ENCODE peak calls at places on chromosome 9, in nine cellular contexts. P, M, Y, G, F, I, L, X and B are unnamed samples.

GRCh38 chr9:16133032-16133431 is 580.2 kb downstream of the CCDC171 start:
- DNase-seq in P (no peak), M (no peak), Y (no peak), G (no peak), F (no peak), I (no peak), L (no peak), X (no peak), B (peak)

GRCh38 chr9:107422189-107422802 is 67.3 kb downstream of the KLF4 start:
- DNase-seq in P (peak), M (no peak), Y (peak), G (peak), F (peak), I (peak), L (peak), X (peak), B (peak)

GRCh38 chr9:26375448-26375847 is 517.2 kb downstream of the CAAP1 start:
- DNase-seq in P (no peak), M (no peak), Y (no peak), G (peak), F (no peak), I (no peak), L (no peak), X (no peak), B (no peak)

GRCh38 chr9:14344846-14345585 is 31.1 kb upstream of the NFIB start:
- DNase-seq in P (no peak), M (no peak), Y (no peak), G (no peak), F (no peak), I (no peak), L (no peak), X (no peak), B (peak)

GRCh38 chr9:133128152-133128551 is 7.1 kb upstream of the RALGDS start:
- DNase-seq in P (no peak), M (no peak), Y (no peak), G (no peak), F (no peak), I (no peak), L (no peak), X (no peak), B (no peak)

GRCh38 chr9:96071245-96072124 is 196.0 kb downstream of the ERCC6L2 start:
- DNase-seq in P (peak), M (no peak), Y (no peak), G (peak), F (peak), I (no peak), L (no peak), X (no peak), B (no peak)

GRCh38 chr9:120393386-120394057 is 186.4 kb downstream of the CDK5RAP2 start:
- DNase-seq in P (no peak), M (no peak), Y (no peak), G (peak), F (peak), I (no peak), L (no peak), X (no peak), B (no peak)

GRCh38 chr9:78049484-78049883 is 17.9 kb upstream of the GNAQ start:
- DNase-seq in P (no peak), M (no peak), Y (no peak), G (no peak), F (no peak), I (no peak), L (no peak), X (no peak), B (no peak)

GRCh38 chr9:95763983-95764382 is 111.5 kb upstream of the ERCC6L2 start:
- DNase-seq in P (no peak), M (no peak), Y (no peak), G (no peak), F (no peak), I (no peak), L (no peak), X (no peak), B (no peak)

GRCh38 chr9:18982246-18982589 is 50.8 kb downstream of the SAXO1 start:
- DNase-seq in P (no peak), M (no peak), Y (no peak), G (no peak), F (no peak), I (no peak), L (no peak), X (no peak), B (no peak)

GRCh38 chr9:135408676-135409254 is 70.8 kb upstream of the PPP1R26 start:
- DNase-seq in P (no peak), M (no peak), Y (no peak), G (no peak), F (no peak), I (no peak), L (no peak), X (no peak), B (no peak)

GRCh38 chr9:128743421-128743820 is 19.5 kb upstream of the ZDHHC12 start:
- DNase-seq in P (no peak), M (no peak), Y (no peak), G (no peak), F (no peak), I (no peak), L (no peak), X (no peak), B (no peak)

GRCh38 chr9:120151806-120152205 is 428.2 kb downstream of the CDK5RAP2 start:
- DNase-seq in P (no peak), M (no peak), Y (no peak), G (no peak), F (no peak), I (no peak), L (no peak), X (no peak), B (no peak)

GRCh38 chr9:94933429-94933828 is 206.9 kb downstream of the AOPEP start:
- DNase-seq in P (no peak), M (no peak), Y (no peak), G (no peak), F (no peak), I (no peak), L (no peak), X (no peak), B (no peak)

GRCh38 chr9:136015656-136016055 is 54.5 kb upstream of the UBAC1 start:
- DNase-seq in P (no peak), M (no peak), Y (no peak), G (no peak), F (no peak), I (no peak), L (no peak), X (no peak), B (no peak)

GRCh38 chr9:93649610-93650261 is 73.4 kb downstream of the PHF2 start:
- DNase-seq in P (no peak), M (no peak), Y (no peak), G (no peak), F (no peak), I (no peak), L (no peak), X (no peak), B (no peak)

GRCh38 chr9:35552837-35553236 is 52.2 kb upstream of the TESK1 start:
- DNase-seq in P (no peak), M (no peak), Y (no peak), G (no peak), F (no peak), I (no peak), L (no peak), X (no peak), B (no peak)

GRCh38 chr9:123996731-123997421 is 14.7 kb upstream of the LHX2 start:
- DNase-seq in P (peak), M (no peak), Y (peak), G (peak), F (peak), I (no peak), L (no peak), X (no peak), B (no peak)

GRCh38 chr9:87635656-87636501 is 90.0 kb upstream of the CTSL start:
- DNase-seq in P (no peak), M (no peak), Y (no peak), G (no peak), F (no peak), I (no peak), L (no peak), X (no peak), B (no peak)

GRCh38 chr9:38620483-38621433 is at the start of gene ANKRD18A:
- DNase-seq in P (peak), M (peak), Y (peak), G (peak), F (peak), I (peak), L (peak), X (peak), B (peak)